ENCODE peak calls at places on chromosomes 5 and 9, in seven cellular contexts. K is IMR-90; A is progenitor cell of endocrine pancreas; F is germinal center; I is CMK; Q is A172; U is activated effector memory CD4-positive, alpha-beta T cell treated with anti-CD3 and anti-CD28 coated beads, Interleukin-2, amount 50 U/mL, for 16 hours. G is an unnamed sample.

GRCh38 chr5:124480022-124480421 is 266.4 kb downstream of the ZNF608 start:
- DNase-seq in K (no peak), A (no peak), F (no peak), I (no peak), Q (no peak), U (no peak), G (no peak)

GRCh38 chr5:38831909-38832308 is 13.9 kb upstream of the OSMR start:
- DNase-seq in K (peak), A (no peak), F (no peak), I (no peak), Q (peak), U (no peak), G (peak)

GRCh38 chr5:174731214-174732039 is 7.0 kb downstream of the MSX2 start:
- DNase-seq in K (no peak), A (no peak), F (no peak), I (no peak), Q (no peak), U (no peak), G (no peak)

GRCh38 chr9:81849631-81850259 is 78.5 kb upstream of the SPATA31D4 start:
- DNase-seq in K (no peak), A (no peak), F (no peak), I (no peak), Q (peak), U (no peak), G (peak)

GRCh38 chr5:54095969-54096368 is 214.4 kb downstream of the ARL15 start:
- DNase-seq in K (no peak), A (no peak), F (no peak), I (no peak), Q (no peak), U (no peak), G (no peak)

GRCh38 chr9:129649726-129650679 is 8.1 kb upstream of the ASB6 start:
- DNase-seq in K (no peak), A (no peak), F (no peak), I (no peak), Q (no peak), U (no peak), G (no peak)

GRCh38 chr9:4864234-4864661 is 71.5 kb downstream of the RCL1 start:
- DNase-seq in K (no peak), A (no peak), F (no peak), I (no peak), Q (no peak), U (no peak), G (no peak)

GRCh38 chr9:36402536-36402935 is 2.5 kb upstream of the RNF38 start:
- DNase-seq in K (no peak), A (no peak), F (no peak), I (no peak), Q (no peak), U (no peak), G (no peak)

GRCh38 chr5:2686725-2687124 is 64.8 kb downstream of the IRX2 start:
- DNase-seq in K (no peak), A (no peak), F (no peak), I (no peak), Q (no peak), U (no peak), G (peak)